ENCODE peak calls at places on chromosomes 6 and 20, in four cellular contexts. G is GM12878, C is WTC11, E is HepG2. O is an unnamed sample.

GRCh38 chr6:163940705-163941470 is 526.4 kb downstream of the QKI start:
- DNase-seq in G (no peak), C (no peak), E (no peak), O (no peak)

GRCh38 chr6:3290501-3291211 is 31.9 kb downstream of the PSMG4 start:
- DNase-seq in G (no peak), C (peak), E (no peak), O (no peak)

GRCh38 chr6:89281779-89282246 is 33.3 kb downstream of the GABRR2 start:
- DNase-seq in G (no peak), C (peak), E (peak), O (peak)

GRCh38 chr20:53581444-53582311 is 12.0 kb downstream of the ZNF217 start:
- DNase-seq in G (no peak), C (no peak), E (no peak), O (no peak)

GRCh38 chr6:18034798-18035202 is 47.4 kb upstream of the KIF13A start:
- DNase-seq in G (no peak), C (no peak), E (peak), O (peak)

GRCh38 chr6:170284126-170284773 is 6.6 kb downstream of the DLL1 start:
- DNase-seq in G (no peak), C (no peak), E (no peak), O (no peak)

GRCh38 chr6:70709826-70710225 is 42.1 kb downstream of the SMAP1 start:
- DNase-seq in G (no peak), C (no peak), E (peak), O (no peak)

GRCh38 chr6:145327497-145328055 is 407.7 kb downstream of the EPM2A start:
- DNase-seq in G (no peak), C (no peak), E (no peak), O (no peak)

GRCh38 chr6:24122139-24122538 is 3.9 kb upstream of the NRSN1 start:
- DNase-seq in G (no peak), C (no peak), E (no peak), O (no peak)

GRCh38 chr6:123604067-123604466 is 32.7 kb downstream of the TRDN start:
- DNase-seq in G (no peak), C (no peak), E (no peak), O (no peak)

GRCh38 chr20:61727761-61728160 is 337.9 kb downstream of the TAF4 start:
- DNase-seq in G (no peak), C (no peak), E (no peak), O (no peak)

GRCh38 chr20:54510546-54511129 is 35.2 kb downstream of the DOK5 start:
- DNase-seq in G (no peak), C (peak), E (no peak), O (no peak)

GRCh38 chr6:40348591-40348990 is 238.6 kb downstream of the LRFN2 start:
- DNase-seq in G (no peak), C (no peak), E (no peak), O (peak)

GRCh38 chr6:102398788-102399390 is 1005.4 kb downstream of the GRIK2 start:
- DNase-seq in G (no peak), C (no peak), E (no peak), O (no peak)

GRCh38 chr6:15661815-15662245 is 998 bp downstream of the DTNBP1 start:
- DNase-seq in G (no peak), C (no peak), E (no peak), O (no peak)

GRCh38 chr6:128724738-128725137 is 158.2 kb upstream of the LAMA2 start:
- DNase-seq in G (no peak), C (no peak), E (no peak), O (no peak)

GRCh38 chr6:53107091-53107490 is 41.5 kb downstream of the GCM1 start:
- DNase-seq in G (no peak), C (no peak), E (no peak), O (no peak)

GRCh38 chr6:31915351-31915750 is 12.2 kb upstream of the C2 start:
- DNase-seq in G (no peak), C (no peak), E (no peak), O (no peak)

GRCh38 chr20:25299801-25300200 is 51.9 kb downstream of the PYGB start:
- DNase-seq in G (no peak), C (no peak), E (no peak), O (no peak)

GRCh38 chr6:138979813-138980668 is 8.0 kb downstream of the REPS1 start:
- DNase-seq in G (no peak), C (no peak), E (no peak), O (no peak)

GRCh38 chr6:82980086-82980485 is 85.6 kb downstream of the UBE3D start:
- DNase-seq in G (no peak), C (no peak), E (no peak), O (no peak)

GRCh38 chr20:2132461-2132901 is 30.9 kb downstream of the STK35 start:
- DNase-seq in G (no peak), C (no peak), E (no peak), O (no peak)

GRCh38 chr6:143629104-143630080 is 48.4 kb upstream of the PHACTR2 start:
- DNase-seq in G (no peak), C (no peak), E (no peak), O (no peak)

GRCh38 chr20:62043131-62043914 is 22.4 kb downstream of the TAF4 start:
- DNase-seq in G (no peak), C (no peak), E (peak), O (no peak)

GRCh38 chr6:142945446-142946180 is 637 bp upstream of the HIVEP2 start:
- DNase-seq in G (no peak), C (peak), E (no peak), O (peak)

GRCh38 chr6:158654960-158655485 is 5.2 kb downstream of the SYTL3 start:
- DNase-seq in G (no peak), C (no peak), E (no peak), O (no peak)

GRCh38 chr20:54178256-54178655 is 4.5 kb upstream of the CYP24A1 start:
- DNase-seq in G (no peak), C (no peak), E (no peak), O (no peak)

GRCh38 chr20:34985439-34986310 is 30.0 kb downstream of the MYH7B start:
- DNase-seq in G (no peak), C (no peak), E (no peak), O (no peak)

GRCh38 chr6:38187688-38188590 is 368.4 kb downstream of the ZFAND3 start:
- DNase-seq in G (no peak), C (no peak), E (no peak), O (no peak)
- TF ChIP-seq TCF7 in G (no peak), C (no peak), E (no peak), O (no peak)

DNA sequence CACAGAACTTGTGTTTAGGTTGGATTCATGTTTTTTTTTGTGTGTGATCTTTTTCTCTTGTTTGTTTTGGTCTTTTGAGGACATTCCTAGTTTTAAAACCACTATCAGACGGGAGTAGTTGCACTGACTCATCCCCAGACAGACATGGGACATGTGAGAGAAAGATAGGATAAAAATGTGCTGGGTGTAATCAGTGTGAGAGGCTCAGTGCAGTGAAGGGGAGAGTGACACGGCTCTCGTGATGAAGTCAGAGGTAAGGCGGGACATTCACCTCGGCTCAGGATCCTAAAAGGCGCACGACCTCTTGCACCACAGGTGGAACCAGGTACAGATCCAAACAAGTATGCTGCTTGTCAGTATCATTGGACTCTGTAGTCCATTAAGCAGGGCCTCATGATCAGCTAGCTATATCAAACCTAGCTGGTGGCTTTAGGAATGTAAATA is 17.9 kb downstream of the FOXO3 start:
- DNase-seq in G (no peak), C (no peak), E (no peak), O (peak)
- TF ChIP-seq TCF7 in G (no peak), C (no peak), E (no peak), O (no peak)

GRCh38 chr6:44739163-44739562 is 351.7 kb downstream of the CDC5L start:
- DNase-seq in G (no peak), C (no peak), E (no peak), O (no peak)
- TF ChIP-seq TCF7 in G (no peak), C (no peak), E (no peak), O (no peak)

DNA sequence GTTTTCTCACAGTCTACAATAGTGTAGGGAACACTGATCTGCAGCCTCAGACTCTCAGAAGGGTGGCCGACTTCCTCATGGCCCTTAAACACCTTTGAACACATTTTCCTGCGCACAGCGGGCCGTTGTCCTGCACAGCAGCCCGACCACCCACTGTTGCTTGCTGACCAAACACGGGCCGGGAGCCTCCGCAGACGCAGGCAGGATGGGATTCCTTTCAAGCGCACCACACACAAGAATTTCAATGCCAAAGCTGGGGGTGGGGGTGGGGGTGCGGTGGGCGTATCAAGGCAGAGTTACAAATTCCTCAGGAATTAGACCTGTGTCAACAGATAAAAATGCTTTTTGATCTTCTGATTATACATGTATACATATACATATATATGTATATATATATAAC is 74.5 kb downstream of the HUS1B start:
- DNase-seq in G (no peak), C (peak), E (peak), O (no peak)
- TF ChIP-seq TCF7 in G (no peak), C (no peak), E (no peak), O (no peak)